ENCODE peak calls at places on chromosome 19, in five cellular contexts. W is breast epithelium, A is brain microvascular endothelial cell, J is spleen, I is lung. X is an unnamed sample.

GRCh38 chr19:16373989-16374388 is 49.4 kb downstream of the KLF2 start:
- DNase-seq in I (no peak), W (no peak), J (peak), A (no peak), X (no peak)

GRCh38 chr19:57583521-57584416 is at the start of gene ZIK1:
- DNase-seq in W (peak), I (peak), J (peak), A (peak), X (peak)

GRCh38 chr19:49570138-49570856 is 10.1 kb downstream of the NOSIP start:
- DNase-seq in I (peak), J (no peak), W (no peak), A (peak), X (peak)

GRCh38 chr19:55258476-55258827 is 365 bp downstream of the PPP6R1 start:
- DNase-seq in J (no peak), A (no peak), I (no peak), W (no peak), X (peak)

GRCh38 chr19:44951179-44952159 is 3.7 kb upstream of the CLPTM1 start:
- DNase-seq in A (peak), J (no peak), I (peak), W (peak), X (peak)

GRCh38 chr19:42421591-42422031 is 5.6 kb downstream of the LIPE start:
- DNase-seq in W (no peak), I (no peak), J (peak), A (no peak), X (no peak)

GRCh38 chr19:55113570-55114039 is 3.8 kb downstream of the PPP1R12C start:
- DNase-seq in A (peak), I (peak), W (peak), J (no peak), X (peak)

GRCh38 chr19:48513289-48514122 is 1.9 kb upstream of the LMTK3 start:
- DNase-seq in I (peak), A (peak), W (no peak), J (peak), X (peak)

GRCh38 chr19:34733266-34733825 is 697 bp upstream of the ZNF181 start:
- DNase-seq in A (no peak), J (peak), W (no peak), I (peak), X (no peak)

GRCh38 chr19:8056533-8056932 is 4.0 kb downstream of the CCL25 start:
- DNase-seq in W (no peak), I (no peak), A (no peak), J (no peak), X (no peak)

GRCh38 chr19:54164369-54165068 is 5.0 kb upstream of the LENG1 start:
- DNase-seq in J (no peak), A (no peak), W (no peak), I (peak), X (no peak)

GRCh38 chr19:7857727-7858701 is 16.2 kb downstream of the PRR36 start:
- DNase-seq in J (no peak), I (no peak), W (no peak), A (no peak), X (no peak)

GRCh38 chr19:8580710-8581281 is 3.6 kb upstream of the MYO1F start:
- DNase-seq in I (peak), J (peak), A (peak), W (peak), X (peak)

GRCh38 chr19:48698046-48698445 is 2.3 kb downstream of the FUT2 start:
- DNase-seq in A (peak), W (no peak), J (no peak), I (peak), X (no peak)

GRCh38 chr19:39147480-39147879 is 21.9 kb downstream of the PAK4 start:
- DNase-seq in I (no peak), J (no peak), W (no peak), A (no peak), X (no peak)

GRCh38 chr19:5156231-5156986 is 184.2 kb downstream of the PTPRS start:
- DNase-seq in J (peak), W (no peak), I (no peak), A (no peak), X (no peak)

GRCh38 chr19:18021121-18021755 is 13.3 kb downstream of the ARRDC2 start:
- DNase-seq in A (peak), I (peak), W (peak), J (peak), X (peak)

GRCh38 chr19:36059180-36059910 is 4.6 kb downstream of the WDR62 start:
- DNase-seq in J (no peak), W (no peak), I (no peak), A (no peak), X (no peak)

GRCh38 chr19:29779921-29780320 is 31.9 kb upstream of the CCNE1 start:
- DNase-seq in J (no peak), W (no peak), A (no peak), I (no peak), X (no peak)

GRCh38 chr19:840519-841206 is at the start of gene PRTN3:
- DNase-seq in W (no peak), J (peak), I (no peak), A (no peak), X (no peak)

GRCh38 chr19:49492573-49493411 is 3.4 kb upstream of the RPS11 start:
- DNase-seq in J (no peak), W (no peak), A (no peak), I (no peak), X (no peak)

GRCh38 chr19:19606021-19606420 is 12.5 kb downstream of the PBX4 start:
- DNase-seq in A (no peak), J (no peak), I (no peak), W (no peak), X (no peak)

GRCh38 chr19:42295831-42296525 is 6.0 kb upstream of the PRR19 start:
- DNase-seq in J (peak), I (peak), A (no peak), W (peak), X (peak)

GRCh38 chr19:57466489-57466888 is 9.5 kb upstream of the VN1R1 start:
- DNase-seq in J (no peak), W (no peak), A (no peak), I (no peak), X (no peak)

GRCh38 chr19:2423913-2424685 is 3.3 kb downstream of the TIMM13 start:
- DNase-seq in W (no peak), I (no peak), A (no peak), J (peak), X (no peak)

GRCh38 chr19:2427323-2428026 is at the start of gene TIMM13:
- DNase-seq in W (peak), J (peak), A (peak), I (peak), X (peak)

GRCh38 chr19:2424686-2425621 is 2.4 kb downstream of the TIMM13 start:
- DNase-seq in A (peak), W (no peak), I (no peak), J (peak), X (no peak)

GRCh38 chr19:2426661-2427322 is 594 bp downstream of the TIMM13 start:
- DNase-seq in J (peak), I (no peak), W (no peak), A (peak), X (no peak)

GRCh38 chr19:2425622-2426581 is 1.5 kb downstream of the TIMM13 start:
- DNase-seq in A (no peak), I (no peak), W (no peak), J (peak), X (no peak)
- H3K27ac ChIP-seq in A (peak), I (no peak), W (no peak), J (peak), X (no peak)

GRCh38 chr19:3762501-3763459 is at the start of gene MRPL54:
- DNase-seq in W (peak), A (peak), I (peak), J (peak), X (peak)
- H3K27ac ChIP-seq in W (peak), A (peak), I (peak), J (peak), X (peak)

DNA sequence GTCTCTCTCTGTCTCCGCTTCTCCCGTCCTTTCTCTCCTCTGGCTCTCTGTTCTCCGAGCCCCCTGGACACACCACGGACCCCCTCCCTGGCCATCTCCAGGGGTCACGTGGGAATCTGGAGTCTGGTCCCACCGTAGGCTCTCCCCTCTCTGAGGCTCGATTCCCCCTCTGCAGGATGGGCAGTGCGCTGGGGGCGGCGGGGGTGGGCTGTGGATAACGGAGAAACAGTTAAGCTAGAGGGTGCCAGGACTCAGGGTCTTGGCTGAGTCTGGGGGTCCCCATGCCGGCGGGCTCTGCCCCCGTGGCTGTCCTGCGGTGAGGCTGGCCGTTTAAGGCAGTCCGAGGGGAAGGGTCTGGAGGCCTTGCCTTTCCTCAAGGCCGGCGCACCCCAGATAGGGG is 462 bp upstream of the MEIS3 start:
- DNase-seq in J (no peak), W (no peak), I (no peak), A (no peak), X (no peak)
- H3K27ac ChIP-seq in J (no peak), W (no peak), I (no peak), A (no peak), X (no peak)

DNA sequence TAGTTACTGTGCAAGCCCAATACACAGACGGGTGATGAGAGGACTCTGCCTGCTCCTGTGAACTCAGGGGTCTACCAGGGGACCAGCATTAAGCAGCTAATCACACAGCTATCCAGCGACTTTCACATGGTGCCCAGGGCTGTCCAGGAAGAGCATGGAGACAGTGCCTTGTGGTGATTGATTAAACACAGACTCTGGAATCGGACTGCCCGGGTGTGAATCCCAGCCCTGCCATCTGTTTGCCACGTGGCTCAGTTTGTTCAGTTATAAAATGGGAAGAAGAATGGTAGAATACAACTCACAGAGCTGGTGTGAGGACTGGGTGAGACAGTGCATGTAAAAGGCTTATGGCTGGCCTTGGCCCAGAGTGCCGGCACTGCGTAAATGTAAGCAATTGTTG is 42.1 kb upstream of the NPAS1 start:
- DNase-seq in W (no peak), I (no peak), A (no peak), J (peak), X (no peak)
- H3K27ac ChIP-seq in W (peak), I (peak), A (peak), J (peak), X (no peak)

GRCh38 chr19:13117772-13118423 is at the start of gene NACC1:
- DNase-seq in W (peak), I (peak), A (peak), J (peak), X (peak)
- H3K27ac ChIP-seq in W (peak), I (peak), A (peak), J (peak), X (peak)

GRCh38 chr19:33388231-33388816 is 14.8 kb downstream of the CEBPG start:
- DNase-seq in A (no peak), W (peak), I (no peak), J (no peak), X (no peak)
- H3K27ac ChIP-seq in A (no peak), W (peak), I (no peak), J (no peak), X (no peak)

GRCh38 chr19:47210180-47210490 is 20.9 kb downstream of the BBC3 start:
- DNase-seq in A (no peak), I (no peak), W (no peak), J (no peak), X (no peak)
- H3K27ac ChIP-seq in A (peak), I (no peak), W (no peak), J (no peak), X (no peak)

GRCh38 chr19:10203686-10204085 is 8.9 kb upstream of the DNMT1 start:
- DNase-seq in J (no peak), W (no peak), I (no peak), A (no peak), X (no peak)

GRCh38 chr19:10205636-10206035 is 10.9 kb upstream of the DNMT1 start:
- DNase-seq in J (no peak), A (no peak), W (no peak), I (no peak), X (no peak)

GRCh38 chr19:10209305-10209704 is 14.6 kb upstream of the DNMT1 start:
- DNase-seq in J (no peak), I (no peak), A (peak), W (no peak), X (no peak)

GRCh38 chr19:10207026-10207425 is 12.3 kb upstream of the DNMT1 start:
- DNase-seq in J (no peak), A (no peak), I (no peak), W (no peak), X (no peak)

DNA sequence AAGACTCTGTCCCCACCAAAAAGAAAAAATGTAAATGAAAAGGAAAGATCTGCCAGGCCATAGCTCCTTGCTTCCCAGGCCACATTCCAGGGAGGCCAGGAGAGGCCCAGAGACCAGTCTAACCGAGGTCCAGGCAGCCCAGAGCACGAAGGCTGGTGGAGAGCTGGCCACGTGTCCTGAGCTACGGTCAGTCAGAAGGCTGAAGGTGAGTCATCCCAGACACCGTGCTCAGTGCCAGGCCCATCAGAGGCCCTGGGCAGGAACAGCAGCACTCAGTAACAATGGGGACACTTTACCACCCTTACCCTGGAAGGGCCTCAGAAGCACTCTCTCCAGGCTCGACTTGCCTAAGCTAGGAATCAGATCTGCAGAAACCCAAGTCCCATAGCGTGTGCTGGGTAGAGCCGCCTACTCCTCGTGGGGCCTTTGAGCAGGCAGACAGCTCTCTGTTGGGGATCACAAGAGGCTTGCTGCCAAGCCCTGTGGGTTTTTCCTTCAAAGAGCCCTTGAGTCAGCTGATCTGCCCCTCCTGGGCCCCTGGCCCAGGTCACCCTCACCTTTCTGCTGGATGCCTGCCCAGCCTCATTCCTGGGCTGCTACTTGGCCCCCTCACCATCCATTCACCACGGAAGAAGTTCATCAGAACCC is 11.6 kb upstream of the DNMT1 start:
- DNase-seq in W (peak), J (no peak), A (peak), I (peak), X (no peak)
- H3K27ac ChIP-seq in W (peak), J (no peak), A (no peak), I (no peak), X (no peak)

GRCh38 chr19:3722443-3723109 is 14.4 kb downstream of the TJP3 start:
- DNase-seq in I (peak), J (no peak), A (no peak), W (no peak), X (no peak)
- H3K27ac ChIP-seq in I (no peak), J (no peak), A (no peak), W (no peak), X (no peak)